ENCODE peak calls at places on chromosome 6, in four cellular contexts. One of them, this sample, is unnamed.

GRCh38 chr6:120556491-120556890 is 777.8 kb downstream of the TBC1D32 start:
- DNase-seq in K562: no peak
- DNase-seq in HepG2: no peak
- DNase-seq in GM12878: no peak
- DNase-seq in this sample: no peak

GRCh38 chr6:87914637-87915395 is 132.8 kb upstream of the SPACA1 start:
- DNase-seq in K562: no peak
- DNase-seq in HepG2: no peak
- DNase-seq in GM12878: no peak
- DNase-seq in this sample: no peak

GRCh38 chr6:41957117-41957516 is 15.5 kb upstream of the CCND3 start:
- DNase-seq in K562: no peak
- DNase-seq in HepG2: no peak
- DNase-seq in GM12878: no peak
- DNase-seq in this sample: no peak

GRCh38 chr6:46044876-46045617 is 29.4 kb upstream of the CLIC5 start:
- DNase-seq in K562: no peak
- DNase-seq in HepG2: no peak
- DNase-seq in GM12878: no peak
- DNase-seq in this sample: peak

GRCh38 chr6:22326500-22326899 is 29.7 kb upstream of the PRL start:
- DNase-seq in K562: no peak
- DNase-seq in HepG2: no peak
- DNase-seq in GM12878: no peak
- DNase-seq in this sample: no peak

GRCh38 chr6:143335865-143336264 is 114.6 kb downstream of the ADAT2 start:
- DNase-seq in K562: no peak
- DNase-seq in HepG2: no peak
- DNase-seq in GM12878: no peak
- DNase-seq in this sample: no peak

GRCh38 chr6:36666726-36667591 is 11.6 kb upstream of the CDKN1A start:
- DNase-seq in K562: no peak
- DNase-seq in HepG2: peak
- DNase-seq in GM12878: peak
- DNase-seq in this sample: peak

GRCh38 chr6:31829633-31830492 is 2.3 kb downstream of the HSPA1B start:
- DNase-seq in K562: no peak
- DNase-seq in HepG2: no peak
- DNase-seq in GM12878: no peak
- DNase-seq in this sample: no peak

GRCh38 chr6:110255356-110255755 is 75.1 kb downstream of the CDC40 start:
- DNase-seq in K562: no peak
- DNase-seq in HepG2: no peak
- DNase-seq in GM12878: no peak
- DNase-seq in this sample: peak

GRCh38 chr6:86380571-86381125 is 556.7 kb upstream of the HTR1E start:
- DNase-seq in K562: no peak
- DNase-seq in HepG2: no peak
- DNase-seq in GM12878: no peak
- DNase-seq in this sample: no peak

GRCh38 chr6:21800948-21801438 is 207.4 kb downstream of the SOX4 start:
- DNase-seq in K562: no peak
- DNase-seq in HepG2: peak
- DNase-seq in GM12878: no peak
- DNase-seq in this sample: peak

GRCh38 chr6:83071023-83071422 is 3.6 kb downstream of the DOP1A start:
- DNase-seq in K562: no peak
- DNase-seq in HepG2: no peak
- DNase-seq in GM12878: peak
- DNase-seq in this sample: no peak

GRCh38 chr6:116291701-116292396 is 12.1 kb upstream of the TSPYL1 start:
- DNase-seq in K562: no peak
- DNase-seq in HepG2: no peak
- DNase-seq in GM12878: no peak
- DNase-seq in this sample: no peak

GRCh38 chr6:116289876-116290275 is 10.1 kb upstream of the TSPYL1 start:
- DNase-seq in K562: no peak
- DNase-seq in HepG2: no peak
- DNase-seq in GM12878: no peak
- DNase-seq in this sample: no peak

GRCh38 chr6:116286773-116287358 is 7.1 kb upstream of the TSPYL1 start:
- DNase-seq in K562: no peak
- DNase-seq in HepG2: no peak
- DNase-seq in GM12878: no peak
- DNase-seq in this sample: no peak

GRCh38 chr6:116290799-116291198 is 11.1 kb upstream of the TSPYL1 start:
- DNase-seq in K562: no peak
- DNase-seq in HepG2: no peak
- DNase-seq in GM12878: no peak
- DNase-seq in this sample: no peak

DNA sequence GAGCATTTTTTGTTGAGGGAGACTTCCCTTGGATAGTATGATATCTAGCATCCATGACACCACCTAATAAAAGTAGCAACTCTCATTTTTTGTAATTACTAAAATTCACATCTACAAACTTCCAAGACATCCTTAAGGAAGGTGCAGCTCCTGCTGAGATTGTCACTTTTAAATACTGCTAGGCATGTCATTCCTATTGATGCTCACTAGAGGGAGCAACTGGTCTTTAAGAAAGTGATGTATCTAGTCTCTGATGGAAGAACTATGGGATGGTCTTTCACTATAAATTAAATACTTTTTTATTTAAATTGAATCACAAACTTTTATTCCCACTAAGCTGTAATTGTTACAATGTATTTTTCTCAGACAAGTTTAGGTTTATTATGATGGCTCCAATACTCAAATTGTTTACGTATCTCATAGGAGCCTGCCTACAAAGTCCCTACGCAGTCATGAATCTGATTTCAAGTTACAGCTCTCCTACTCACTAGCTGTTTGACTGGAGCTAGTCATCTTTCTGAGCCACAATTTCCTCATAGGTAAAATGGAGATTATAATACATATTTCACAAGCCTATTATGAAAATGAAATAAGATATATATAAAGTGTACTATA is 8.0 kb upstream of the TSPYL1 start:
- DNase-seq in K562: peak
- DNase-seq in HepG2: peak
- DNase-seq in GM12878: no peak
- DNase-seq in this sample: peak
- TF ChIP-seq FOXK2 in K562: no peak
- TF ChIP-seq FOXK2 in HepG2: no peak
- TF ChIP-seq FOXK2 in GM12878: no peak
- TF ChIP-seq FOXK2 in this sample: no peak

GRCh38 chr6:122589115-122589514 is 21.1 kb upstream of the PKIB start:
- DNase-seq in K562: no peak
- DNase-seq in HepG2: no peak
- DNase-seq in GM12878: no peak
- DNase-seq in this sample: no peak
- TF ChIP-seq FOXK2 in K562: no peak
- TF ChIP-seq FOXK2 in HepG2: no peak
- TF ChIP-seq FOXK2 in GM12878: no peak
- TF ChIP-seq FOXK2 in this sample: no peak

GRCh38 chr6:14917101-14917500 is 328.8 kb upstream of the JARID2 start:
- DNase-seq in K562: no peak
- DNase-seq in HepG2: no peak
- DNase-seq in GM12878: no peak
- DNase-seq in this sample: no peak
- TF ChIP-seq FOXK2 in K562: no peak
- TF ChIP-seq FOXK2 in HepG2: no peak
- TF ChIP-seq FOXK2 in GM12878: no peak
- TF ChIP-seq FOXK2 in this sample: no peak

DNA sequence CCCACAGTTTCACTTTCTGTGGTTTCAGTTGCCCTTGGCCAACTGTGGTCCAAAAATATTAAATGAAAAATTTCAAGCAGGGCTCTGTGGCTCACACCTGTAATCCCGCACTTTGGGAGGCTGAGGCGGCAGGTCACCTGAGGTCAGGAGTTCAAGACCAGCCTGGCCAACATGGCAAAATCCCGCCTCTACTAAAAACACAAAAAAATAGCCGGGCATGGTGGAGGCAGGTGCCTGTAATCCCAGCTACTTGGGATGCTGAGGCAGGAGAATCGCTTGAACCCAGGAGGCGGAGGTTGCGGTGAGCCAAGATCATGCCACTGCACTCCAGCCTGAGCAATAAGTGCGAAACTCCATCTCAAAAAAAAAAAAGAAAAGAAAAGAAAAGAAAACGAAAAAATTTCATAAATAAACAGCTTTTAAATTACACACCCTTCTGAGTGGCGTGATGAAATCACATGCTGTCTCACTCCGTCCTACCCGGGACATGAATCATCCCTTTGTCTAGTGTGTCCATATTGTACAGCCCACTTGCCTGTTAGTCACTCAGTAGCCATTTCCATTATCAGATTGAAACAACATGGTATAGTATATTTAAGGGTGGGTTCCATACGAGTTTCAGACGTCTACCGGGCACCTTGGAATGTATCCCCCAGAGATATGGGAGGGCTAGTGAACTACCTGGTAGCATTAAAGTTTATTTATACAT is 11.7 kb downstream of the PTPRK start:
- DNase-seq in K562: no peak
- DNase-seq in HepG2: peak
- DNase-seq in GM12878: no peak
- DNase-seq in this sample: no peak
- TF ChIP-seq FOXK2 in K562: no peak
- TF ChIP-seq FOXK2 in HepG2: peak
- TF ChIP-seq FOXK2 in GM12878: no peak
- TF ChIP-seq FOXK2 in this sample: no peak

DNA sequence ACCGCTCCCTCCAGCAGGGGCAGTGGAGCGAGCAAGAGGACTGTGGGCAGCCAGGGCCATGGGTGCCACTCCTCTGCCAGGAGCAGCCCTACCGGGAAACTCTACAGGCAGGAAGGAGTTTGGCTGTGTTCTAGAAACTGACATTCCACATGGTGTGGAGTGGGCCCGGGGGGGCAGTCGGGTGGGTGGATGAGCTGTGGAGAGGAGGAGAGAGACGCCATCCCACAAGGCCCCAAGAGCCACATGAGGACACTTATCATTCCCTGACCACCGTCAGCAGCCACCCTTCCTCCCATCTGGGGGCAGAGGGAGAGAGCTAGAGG is 10.8 kb upstream of the MLN start:
- DNase-seq in K562: no peak
- DNase-seq in HepG2: no peak
- DNase-seq in GM12878: no peak
- DNase-seq in this sample: no peak
- TF ChIP-seq FOXK2 in K562: no peak
- TF ChIP-seq FOXK2 in HepG2: no peak
- TF ChIP-seq FOXK2 in GM12878: no peak
- TF ChIP-seq FOXK2 in this sample: no peak

DNA sequence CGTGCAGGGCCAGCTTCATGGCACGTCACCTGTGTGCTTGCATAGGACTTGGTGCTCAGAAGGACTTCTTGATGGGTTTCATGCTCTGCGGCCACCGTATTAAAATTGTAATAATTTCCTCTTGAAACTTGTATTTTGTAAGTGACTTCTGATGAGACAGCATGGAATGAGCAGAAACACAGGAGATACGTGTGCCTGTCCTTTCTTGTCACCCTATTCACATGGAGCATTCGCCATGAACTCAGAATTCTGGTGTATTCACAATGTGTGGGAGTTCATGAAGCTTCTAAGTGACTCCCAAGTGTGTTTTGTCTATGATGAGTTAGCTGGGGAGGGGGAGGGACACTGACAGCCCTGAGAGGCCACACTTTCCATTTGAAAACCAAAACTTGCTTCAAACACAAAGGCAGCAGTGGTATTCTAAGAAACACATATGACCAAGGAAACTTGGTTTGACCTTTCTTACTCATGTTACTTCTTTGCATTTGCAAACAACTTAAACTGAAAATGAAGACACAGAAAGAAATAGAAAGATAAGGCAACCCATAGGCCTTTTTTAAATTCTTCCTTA is 92.1 kb upstream of the NEDD9 start:
- DNase-seq in K562: no peak
- DNase-seq in HepG2: no peak
- DNase-seq in GM12878: peak
- DNase-seq in this sample: no peak
- TF ChIP-seq FOXK2 in K562: no peak
- TF ChIP-seq FOXK2 in HepG2: no peak
- TF ChIP-seq FOXK2 in GM12878: no peak
- TF ChIP-seq FOXK2 in this sample: no peak